ENCODE peak calls at places on chromosomes 2 and 18, in eight cellular contexts. E is heart right ventricle, H is mesendoderm, B is transverse colon, D is heart left ventricle, O is body of pancreas, C is adrenal gland, Z is astrocyte. U is an unnamed sample. For H3K36me3 and H3K4me1, the result is how much of the 10 kb centered on the place peaks cover.

GRCh38 chr2:181203412-181203811 is 223.0 kb downstream of the UBE2E3 start:
- DNase-seq in E (no peak), H (peak), B (no peak), D (no peak), O (no peak), C (no peak), Z (peak), U (no peak)

GRCh38 chr2:193103064-193103463 is 908.3 kb upstream of the TMEFF2 start:
- DNase-seq in E (no peak), H (no peak), B (no peak), D (no peak), O (no peak), C (no peak), Z (peak), U (no peak)

GRCh38 chr2:226772389-226773179 is 27.0 kb downstream of the IRS1 start:
- DNase-seq in E (no peak), H (peak), B (no peak), D (no peak), O (no peak), C (no peak), Z (peak), U (no peak)

GRCh38 chr2:186644791-186645190 is 49.1 kb upstream of the FAM171B start:
- DNase-seq in E (no peak), H (no peak), B (no peak), D (no peak), O (no peak), C (no peak), Z (no peak), U (no peak)

GRCh38 chr2:54587439-54588016 is 131.4 kb downstream of the SPTBN1 start:
- DNase-seq in E (no peak), H (no peak), B (no peak), D (no peak), O (no peak), C (no peak), Z (no peak), U (no peak)

GRCh38 chr2:197677483-197677882 is 2.1 kb upstream of the RFTN2 start:
- DNase-seq in E (no peak), H (peak), B (no peak), D (no peak), O (no peak), C (no peak), Z (no peak), U (no peak)

GRCh38 chr2:140348826-140349225 is 1568.6 kb upstream of the NXPH2 start:
- DNase-seq in E (no peak), H (peak), B (no peak), D (no peak), O (no peak), C (no peak), Z (no peak), U (no peak)

GRCh38 chr2:17626986-17627385 is 86.5 kb downstream of the VSNL1 start:
- DNase-seq in E (no peak), H (peak), B (no peak), D (no peak), O (no peak), C (no peak), Z (peak), U (no peak)

GRCh38 chr2:230904856-230905447 is 20.1 kb downstream of the GPR55 start:
- DNase-seq in E (no peak), H (no peak), B (peak), D (no peak), O (no peak), C (no peak), Z (no peak), U (peak)

GRCh38 chr2:23238011-23238657 is 146.8 kb upstream of the KLHL29 start:
- DNase-seq in E (no peak), H (peak), B (no peak), D (no peak), O (no peak), C (no peak), Z (no peak), U (no peak)

GRCh38 chr2:171419333-171419732 is 14.5 kb downstream of the METTL8 start:
- DNase-seq in E (no peak), H (no peak), B (no peak), D (no peak), O (no peak), C (no peak), Z (no peak), U (no peak)

GRCh38 chr2:41902892-41903291 is 144.9 kb upstream of the PKDCC start:
- DNase-seq in E (no peak), H (no peak), B (no peak), D (no peak), O (no peak), C (no peak), Z (no peak), U (no peak)

GRCh38 chr2:70570041-70570661 is 16.5 kb upstream of the TGFA start:
- DNase-seq in E (no peak), H (peak), B (no peak), D (no peak), O (no peak), C (no peak), Z (peak), U (no peak)

GRCh38 chr2:204453730-204454167 is 91.5 kb upstream of the PARD3B start:
- DNase-seq in E (peak), H (peak), B (peak), D (peak), O (peak), C (peak), Z (no peak), U (peak)

GRCh38 chr2:134634054-134634630 is 84.7 kb downstream of the TMEM163 start:
- DNase-seq in E (no peak), H (no peak), B (no peak), D (no peak), O (no peak), C (no peak), Z (no peak), U (no peak)

GRCh38 chr18:21179590-21180220 is 62.3 kb upstream of the GREB1L start:
- DNase-seq in E (no peak), H (peak), B (peak), D (peak), O (peak), C (peak), Z (peak), U (no peak)

GRCh38 chr2:74304332-74305148 is 38.7 kb downstream of the SLC4A5 start:
- DNase-seq in E (no peak), H (no peak), B (no peak), D (peak), O (no peak), C (no peak), Z (no peak), U (no peak)

GRCh38 chr2:72914226-72915075 is 2.9 kb upstream of the EMX1 start:
- DNase-seq in E (no peak), H (peak), B (no peak), D (no peak), O (no peak), C (no peak), Z (no peak), U (no peak)

GRCh38 chr2:74024216-74024615 is 39.5 kb downstream of the TET3 start:
- DNase-seq in E (no peak), H (no peak), B (no peak), D (no peak), O (no peak), C (no peak), Z (no peak), U (no peak)

GRCh38 chr2:121000804-121001203 is 265.1 kb downstream of the GLI2 start:
- DNase-seq in E (no peak), H (no peak), B (no peak), D (no peak), O (no peak), C (no peak), Z (no peak), U (no peak)

GRCh38 chr2:121002597-121002996 is 266.9 kb downstream of the GLI2 start:
- DNase-seq in E (no peak), H (peak), B (no peak), D (no peak), O (no peak), C (no peak), Z (no peak), U (no peak)

GRCh38 chr2:120999374-121000097 is 263.9 kb downstream of the GLI2 start:
- DNase-seq in E (no peak), H (no peak), B (no peak), D (no peak), O (no peak), C (no peak), Z (no peak), U (no peak)

GRCh38 chr2:121003391-121003790 is 267.7 kb downstream of the GLI2 start:
- DNase-seq in E (no peak), H (no peak), B (no peak), D (no peak), O (no peak), C (no peak), Z (no peak), U (no peak)

GRCh38 chr2:121001641-121002040 is 266.0 kb downstream of the GLI2 start:
- DNase-seq in E (no peak), H (no peak), B (no peak), D (no peak), O (no peak), C (no peak), Z (no peak), U (no peak)
- H3K36me3 ChIP-seq in E (under half), H (under half), B (under half), D (under half), O (under half), C (under half), Z (under half), U (under half)

DNA sequence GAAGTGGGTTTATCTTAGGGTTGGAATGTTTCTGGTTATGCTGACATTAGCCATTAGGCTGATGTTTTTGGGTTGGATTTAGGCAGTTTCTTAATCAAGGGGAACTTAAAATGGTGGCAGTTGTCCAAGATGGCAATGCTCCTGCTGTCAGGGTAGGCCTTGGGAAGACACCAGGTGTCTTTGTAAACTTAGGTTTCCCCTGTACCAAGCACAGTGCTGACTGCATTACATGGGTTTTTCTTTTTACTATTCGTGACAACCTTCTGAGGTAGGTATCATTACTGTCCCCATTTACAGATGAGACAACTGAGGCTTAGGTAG is 528 bp upstream of the ATG16L1 start:
- DNase-seq in E (no peak), H (no peak), B (no peak), D (no peak), O (no peak), C (no peak), Z (no peak), U (no peak)
- H3K4me1 ChIP-seq in E (under half), H (under half), B (under half), D (half or more), O (under half), C (under half), Z (under half), U (under half)

GRCh38 chr2:190980630-190981214 is 33.2 kb downstream of the STAT1 start:
- DNase-seq in E (no peak), H (no peak), B (no peak), D (no peak), O (no peak), C (no peak), Z (no peak), U (no peak)

GRCh38 chr2:190979906-190980629 is 33.9 kb downstream of the STAT1 start:
- DNase-seq in E (peak), H (peak), B (peak), D (peak), O (peak), C (no peak), Z (peak), U (peak)

GRCh38 chr2:190982263-190983034 is 31.5 kb downstream of the STAT1 start:
- DNase-seq in E (no peak), H (no peak), B (no peak), D (no peak), O (no peak), C (no peak), Z (no peak), U (no peak)

GRCh38 chr2:190984595-190984994 is 29.4 kb downstream of the STAT1 start:
- DNase-seq in E (no peak), H (no peak), B (no peak), D (no peak), O (no peak), C (no peak), Z (peak), U (no peak)

DNA sequence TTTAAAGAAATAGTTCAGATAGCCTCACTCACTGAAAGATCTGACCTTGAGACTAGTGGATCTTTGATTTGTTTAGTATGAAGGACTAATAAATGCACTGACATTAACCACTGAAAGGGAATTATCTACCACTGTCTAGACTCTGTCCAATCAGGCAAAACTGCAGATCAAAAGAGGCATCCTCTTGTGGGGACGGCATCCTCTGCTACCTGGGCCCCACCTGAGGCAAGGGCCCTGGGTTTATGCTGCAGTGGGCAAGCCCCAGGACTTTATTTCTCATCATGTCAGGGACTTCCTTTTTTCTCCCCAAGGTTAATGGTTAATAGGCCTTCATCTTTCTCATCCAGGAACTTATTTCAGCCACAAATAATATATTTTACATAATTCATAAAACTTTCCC is 32.2 kb downstream of the STAT1 start:
- DNase-seq in E (no peak), H (no peak), B (no peak), D (no peak), O (no peak), C (no peak), Z (no peak), U (no peak)
- H3K36me3 ChIP-seq in E (under half), H (under half), B (half or more), D (half or more), O (under half), C (under half), Z (half or more), U (under half)

GRCh38 chr18:80176334-80177080 is 67.4 kb downstream of the ADNP2 start:
- DNase-seq in E (no peak), H (no peak), B (no peak), D (peak), O (no peak), C (no peak), Z (no peak), U (no peak)
- H3K4me1 ChIP-seq in E (under half), H (under half), B (under half), D (under half), O (under half), C (under half), Z (under half), U (under half)

DNA sequence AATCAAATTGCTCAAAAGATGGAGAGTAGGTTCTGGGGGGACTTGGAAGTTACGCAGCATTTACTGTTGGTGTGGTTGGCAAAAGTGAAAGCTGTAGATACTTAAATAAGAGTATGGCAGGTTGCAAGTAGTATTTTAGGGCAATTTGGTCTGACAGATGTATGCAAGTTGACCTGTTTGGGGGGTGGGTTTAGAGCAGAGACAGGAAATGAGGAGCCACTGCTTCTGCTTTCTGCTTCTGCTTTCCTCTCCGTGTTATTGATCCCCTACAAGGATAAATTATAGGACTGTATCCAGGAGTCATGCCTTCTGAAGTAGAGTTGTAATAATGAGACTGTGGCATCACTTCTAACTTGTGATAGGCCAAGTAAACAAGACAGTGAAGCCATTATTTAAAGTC is 71.2 kb downstream of the EPAS1 start:
- DNase-seq in E (no peak), H (no peak), B (no peak), D (no peak), O (no peak), C (no peak), Z (no peak), U (no peak)
- H3K36me3 ChIP-seq in E (under half), H (under half), B (under half), D (under half), O (under half), C (under half), Z (under half), U (under half)

DNA sequence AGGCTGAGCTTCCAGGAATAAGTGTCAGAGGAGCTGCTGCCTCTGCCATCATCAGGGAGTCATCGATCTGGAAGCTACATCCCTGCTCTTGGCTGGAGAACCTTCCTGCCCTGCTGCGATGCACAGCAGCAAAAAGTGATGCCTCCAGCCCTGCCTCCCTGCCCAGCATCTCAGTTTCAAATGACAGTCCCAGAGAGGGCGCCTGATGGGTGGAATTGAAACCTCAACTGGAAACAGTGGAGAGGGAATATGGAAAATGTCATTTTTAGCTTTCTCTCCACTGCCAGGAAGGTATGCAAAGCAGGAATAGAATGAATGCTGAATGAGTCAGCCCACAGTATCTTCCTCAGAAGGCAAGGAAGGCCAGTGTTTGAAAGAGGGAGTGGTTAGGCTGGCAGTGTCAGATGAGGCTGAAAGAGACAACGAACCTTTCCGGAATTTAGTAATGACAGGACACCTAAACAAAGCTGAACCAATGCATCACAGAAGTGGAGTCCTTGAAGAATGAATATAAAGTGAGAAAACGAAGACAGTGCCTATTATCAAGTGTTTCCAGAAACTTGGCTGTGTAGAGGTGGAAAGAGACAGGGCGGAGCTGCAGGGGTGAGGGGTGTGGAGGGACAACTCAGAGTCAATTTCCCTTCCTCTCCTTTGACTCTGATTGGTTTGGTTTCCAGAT is 153.9 kb upstream of the NDUFV2 start:
- DNase-seq in E (no peak), H (peak), B (no peak), D (no peak), O (no peak), C (no peak), Z (peak), U (no peak)
- H3K4me1 ChIP-seq in E (under half), H (under half), B (under half), D (under half), O (under half), C (under half), Z (under half), U (under half)

DNA sequence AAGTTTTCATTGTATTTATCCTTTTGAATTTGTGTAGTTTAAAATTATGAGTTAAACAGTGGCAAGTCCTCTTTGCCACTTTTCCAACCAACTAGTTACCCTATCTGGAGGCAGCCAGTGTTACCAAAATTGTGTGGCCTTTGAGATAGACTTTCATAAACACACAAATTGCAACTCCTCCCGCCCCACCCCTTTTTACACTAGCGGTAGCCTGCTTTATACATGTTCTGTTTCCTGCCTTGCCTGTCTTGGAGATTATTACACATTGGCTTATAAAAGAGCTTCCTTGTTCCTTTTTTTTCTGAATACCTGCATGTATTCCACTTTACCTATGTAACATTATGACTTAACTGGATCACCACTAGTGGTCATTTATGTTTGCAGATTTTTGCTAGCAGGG is 56.5 kb downstream of the RPIA start:
- DNase-seq in E (no peak), H (no peak), B (peak), D (no peak), O (no peak), C (no peak), Z (no peak), U (peak)
- H3K36me3 ChIP-seq in E (under half), H (under half), B (under half), D (under half), O (under half), C (under half), Z (under half), U (under half)

U was measured in mucosa of descending colon.